ENCODE peak calls at places on chromosomes 11 and 22, in nine cellular contexts. S is DMS79; H is omental fat pad; A is astrocyte; L is stimulated activated CD8-positive, alpha-beta memory T cell treated with anti-CD3 and anti-CD28 coated beads, Interleukin-15, amount 100 ng/mL, for 4 hours; B is ovary; Z is HEK293T; K is head of caudate nucleus; W is activated CD4-positive, alpha-beta T cell treated with anti-CD3 and anti-CD28 coated beads for 24 hours. X is an unnamed sample.

GRCh38 chr11:62145261-62145871 is 21.6 kb downstream of the INCENP start:
- DNase-seq in S (no peak), H (no peak), A (no peak), L (no peak), B (no peak), Z (no peak), K (no peak), W (no peak), X (no peak)

GRCh38 chr11:131430466-131431176 is 60.2 kb downstream of the NTM start:
- DNase-seq in S (no peak), H (no peak), A (no peak), L (no peak), B (no peak), Z (no peak), K (no peak), W (no peak), X (peak)

GRCh38 chr11:1152316-1153104 is 5.2 kb upstream of the MUC5AC start:
- DNase-seq in S (no peak), H (no peak), A (peak), L (no peak), B (no peak), Z (no peak), K (no peak), W (peak), X (no peak)

GRCh38 chr22:45072322-45072903 is 62.6 kb upstream of the PHF21B start:
- DNase-seq in S (no peak), H (peak), A (peak), L (no peak), B (no peak), Z (no peak), K (peak), W (peak), X (no peak)

GRCh38 chr11:73426184-73426845 is 50.1 kb downstream of the RELT start:
- DNase-seq in S (no peak), H (no peak), A (peak), L (no peak), B (no peak), Z (no peak), K (no peak), W (no peak), X (no peak)

GRCh38 chr22:20965888-20966855 is 883 bp upstream of the AIFM3 start:
- DNase-seq in S (no peak), H (no peak), A (no peak), L (no peak), B (no peak), Z (no peak), K (no peak), W (no peak), X (no peak)

GRCh38 chr22:42814616-42815015 is 42.5 kb downstream of the ARFGAP3 start:
- DNase-seq in S (no peak), H (no peak), A (no peak), L (no peak), B (no peak), Z (no peak), K (no peak), W (no peak), X (no peak)

GRCh38 chr11:112113539-112114457 is 27.1 kb downstream of the SDHD start:
- DNase-seq in S (peak), H (no peak), A (peak), L (no peak), B (no peak), Z (peak), K (peak), W (no peak), X (peak)

GRCh38 chr11:82775736-82776346 is 42.2 kb upstream of the FAM181B start:
- DNase-seq in S (no peak), H (no peak), A (no peak), L (no peak), B (no peak), Z (peak), K (peak), W (no peak), X (no peak)